ENCODE peak calls at places on chromosome 19, in nine cellular contexts. D is RWPE1; V is NCI-H1436 treated with DMSO at 0.1 percent for 48 hours; M is HuH-7.5; C is CD8-positive, alpha-beta memory T cell; W is HCEC 1CT; R is T follicular helper cell; Y is activated CD4-positive, alpha-beta T cell treated with anti-CD3 and anti-CD28 coated beads for 1 hour; U is NCI-H2107. A is an unnamed sample.

GRCh38 chr19:43674630-43674982 is 4.6 kb upstream of the PLAUR start:
- DNase-seq in D (no peak), V (no peak), M (no peak), C (no peak), W (peak), R (no peak), Y (no peak), U (no peak), A (peak)

GRCh38 chr19:35673121-35673804 is 6.9 kb downstream of the UPK1A start:
- DNase-seq in D (peak), V (no peak), M (peak), C (no peak), W (peak), R (no peak), Y (peak), U (no peak), A (peak)

GRCh38 chr19:10603084-10603872 is 16.2 kb upstream of the AP1M2 start:
- DNase-seq in D (no peak), V (no peak), M (peak), C (peak), W (no peak), R (peak), Y (peak), U (no peak), A (no peak)

GRCh38 chr19:39946532-39946931 is 12.1 kb upstream of the FCGBP start:
- DNase-seq in D (no peak), V (no peak), M (no peak), C (no peak), W (no peak), R (no peak), Y (no peak), U (no peak), A (peak)

GRCh38 chr19:51078731-51079130 is 4.0 kb downstream of the KLK14 start:
- DNase-seq in D (no peak), V (no peak), M (no peak), C (no peak), W (no peak), R (no peak), Y (no peak), U (no peak), A (no peak)

GRCh38 chr19:4108767-4109625 is 14.9 kb downstream of the MAP2K2 start:
- DNase-seq in D (no peak), V (no peak), M (no peak), C (peak), W (no peak), R (peak), Y (peak), U (no peak), A (no peak)

GRCh38 chr19:35349614-35350521 is 2.2 kb downstream of the FFAR1 start:
- DNase-seq in D (no peak), V (no peak), M (no peak), C (no peak), W (no peak), R (no peak), Y (no peak), U (no peak), A (no peak)

GRCh38 chr19:35585844-35586243 is at the start of gene PMIS2:
- DNase-seq in D (peak), V (no peak), M (no peak), C (no peak), W (no peak), R (no peak), Y (no peak), U (no peak), A (no peak)

A was measured in bronchial epithelial cell.